ENCODE peak calls at places on chromosomes 7 and 10, in six cellular contexts. One of them, this sample, is unnamed.

GRCh38 chr7:98474558-98474957 is 73.7 kb upstream of the BAIAP2L1 start:
- DNase-seq in esophagus muscularis mucosa: no peak
- DNase-seq in left lung: no peak
- DNase-seq in fibroblast of lung: no peak
- DNase-seq in AG09319: no peak
- DNase-seq in CD4-positive, alpha-beta T cell: no peak
- DNase-seq in this sample: no peak

GRCh38 chr7:156515911-156516790 is 124.4 kb upstream of the RNF32 start:
- DNase-seq in esophagus muscularis mucosa: peak
- DNase-seq in left lung: no peak
- DNase-seq in fibroblast of lung: no peak
- DNase-seq in AG09319: no peak
- DNase-seq in CD4-positive, alpha-beta T cell: no peak
- DNase-seq in this sample: no peak

GRCh38 chr7:106757846-106758245 is 96.9 kb upstream of the CCDC71L start:
- DNase-seq in esophagus muscularis mucosa: no peak
- DNase-seq in left lung: peak
- DNase-seq in fibroblast of lung: peak
- DNase-seq in AG09319: peak
- DNase-seq in CD4-positive, alpha-beta T cell: no peak
- DNase-seq in this sample: no peak

GRCh38 chr10:5442056-5442989 is 30.0 kb downstream of the NET1 start:
- DNase-seq in esophagus muscularis mucosa: no peak
- DNase-seq in left lung: no peak
- DNase-seq in fibroblast of lung: no peak
- DNase-seq in AG09319: no peak
- DNase-seq in CD4-positive, alpha-beta T cell: no peak
- DNase-seq in this sample: no peak

GRCh38 chr10:131237991-131238651 is 73.4 kb downstream of the TCERG1L start:
- DNase-seq in esophagus muscularis mucosa: no peak
- DNase-seq in left lung: no peak
- DNase-seq in fibroblast of lung: no peak
- DNase-seq in AG09319: no peak
- DNase-seq in CD4-positive, alpha-beta T cell: no peak
- DNase-seq in this sample: no peak

GRCh38 chr10:121481222-121481621 is 117.0 kb downstream of the FGFR2 start:
- DNase-seq in esophagus muscularis mucosa: no peak
- DNase-seq in left lung: no peak
- DNase-seq in fibroblast of lung: peak
- DNase-seq in AG09319: no peak
- DNase-seq in CD4-positive, alpha-beta T cell: no peak
- DNase-seq in this sample: no peak

GRCh38 chr7:282621-283020 is 7.3 kb upstream of the FOXL3 start:
- DNase-seq in esophagus muscularis mucosa: no peak
- DNase-seq in left lung: no peak
- DNase-seq in fibroblast of lung: no peak
- DNase-seq in AG09319: no peak
- DNase-seq in CD4-positive, alpha-beta T cell: no peak
- DNase-seq in this sample: no peak

GRCh38 chr7:4937411-4937810 is 21.6 kb downstream of the MMD2 start:
- DNase-seq in esophagus muscularis mucosa: no peak
- DNase-seq in left lung: no peak
- DNase-seq in fibroblast of lung: no peak
- DNase-seq in AG09319: no peak
- DNase-seq in CD4-positive, alpha-beta T cell: no peak
- DNase-seq in this sample: no peak

GRCh38 chr10:68073631-68074403 is 1.3 kb downstream of the HERC4 start:
- DNase-seq in esophagus muscularis mucosa: no peak
- DNase-seq in left lung: no peak
- DNase-seq in fibroblast of lung: no peak
- DNase-seq in AG09319: no peak
- DNase-seq in CD4-positive, alpha-beta T cell: no peak
- DNase-seq in this sample: no peak

GRCh38 chr7:110994028-110994967 is 96.6 kb upstream of the LRRN3 start:
- DNase-seq in esophagus muscularis mucosa: no peak
- DNase-seq in left lung: no peak
- DNase-seq in fibroblast of lung: peak
- DNase-seq in AG09319: no peak
- DNase-seq in CD4-positive, alpha-beta T cell: no peak
- DNase-seq in this sample: no peak

GRCh38 chr7:74289660-74290589 is 718 bp downstream of the CLIP2 start:
- DNase-seq in esophagus muscularis mucosa: no peak
- DNase-seq in left lung: no peak
- DNase-seq in fibroblast of lung: no peak
- DNase-seq in AG09319: no peak
- DNase-seq in CD4-positive, alpha-beta T cell: peak
- DNase-seq in this sample: peak

GRCh38 chr7:27150568-27151340 is 1.6 kb downstream of the HOXA3 start:
- DNase-seq in esophagus muscularis mucosa: no peak
- DNase-seq in left lung: peak
- DNase-seq in fibroblast of lung: peak
- DNase-seq in AG09319: no peak
- DNase-seq in CD4-positive, alpha-beta T cell: peak
- DNase-seq in this sample: peak

GRCh38 chr7:46071076-46071475 is 150.0 kb upstream of the IGFBP3 start:
- DNase-seq in esophagus muscularis mucosa: no peak
- DNase-seq in left lung: no peak
- DNase-seq in fibroblast of lung: peak
- DNase-seq in AG09319: no peak
- DNase-seq in CD4-positive, alpha-beta T cell: no peak
- DNase-seq in this sample: no peak

GRCh38 chr7:67625257-67625713 is 628.7 kb downstream of the TYW1 start:
- DNase-seq in esophagus muscularis mucosa: peak
- DNase-seq in left lung: peak
- DNase-seq in fibroblast of lung: peak
- DNase-seq in AG09319: peak
- DNase-seq in CD4-positive, alpha-beta T cell: no peak
- DNase-seq in this sample: peak

GRCh38 chr10:77479586-77479985 is 158.0 kb downstream of the KCNMA1 start:
- DNase-seq in esophagus muscularis mucosa: no peak
- DNase-seq in left lung: no peak
- DNase-seq in fibroblast of lung: no peak
- DNase-seq in AG09319: no peak
- DNase-seq in CD4-positive, alpha-beta T cell: no peak
- DNase-seq in this sample: no peak

GRCh38 chr10:31490858-31491504 is 172.0 kb downstream of the ZEB1 start:
- DNase-seq in esophagus muscularis mucosa: no peak
- DNase-seq in left lung: no peak
- DNase-seq in fibroblast of lung: peak
- DNase-seq in AG09319: peak
- DNase-seq in CD4-positive, alpha-beta T cell: no peak
- DNase-seq in this sample: no peak

GRCh38 chr7:125643302-125643701 is 713.7 kb upstream of the POT1 start:
- DNase-seq in esophagus muscularis mucosa: no peak
- DNase-seq in left lung: no peak
- DNase-seq in fibroblast of lung: no peak
- DNase-seq in AG09319: no peak
- DNase-seq in CD4-positive, alpha-beta T cell: no peak
- DNase-seq in this sample: no peak

GRCh38 chr7:11191574-11192220 is 218.0 kb downstream of the PHF14 start:
- DNase-seq in esophagus muscularis mucosa: no peak
- DNase-seq in left lung: no peak
- DNase-seq in fibroblast of lung: no peak
- DNase-seq in AG09319: no peak
- DNase-seq in CD4-positive, alpha-beta T cell: no peak
- DNase-seq in this sample: no peak

GRCh38 chr7:106588576-106589494 is 72.1 kb downstream of the CCDC71L start:
- DNase-seq in esophagus muscularis mucosa: no peak
- DNase-seq in left lung: no peak
- DNase-seq in fibroblast of lung: no peak
- DNase-seq in AG09319: no peak
- DNase-seq in CD4-positive, alpha-beta T cell: no peak
- DNase-seq in this sample: no peak

GRCh38 chr10:119252051-119252465 is 44.7 kb downstream of the GRK5 start:
- DNase-seq in esophagus muscularis mucosa: no peak
- DNase-seq in left lung: no peak
- DNase-seq in fibroblast of lung: peak
- DNase-seq in AG09319: no peak
- DNase-seq in CD4-positive, alpha-beta T cell: no peak
- DNase-seq in this sample: no peak

GRCh38 chr10:68576118-68576517 is 16.0 kb downstream of the TET1 start:
- DNase-seq in esophagus muscularis mucosa: no peak
- DNase-seq in left lung: no peak
- DNase-seq in fibroblast of lung: no peak
- DNase-seq in AG09319: no peak
- DNase-seq in CD4-positive, alpha-beta T cell: no peak
- DNase-seq in this sample: no peak

GRCh38 chr10:96337106-96337505 is 21.7 kb downstream of the OPALIN start:
- DNase-seq in esophagus muscularis mucosa: no peak
- DNase-seq in left lung: no peak
- DNase-seq in fibroblast of lung: no peak
- DNase-seq in AG09319: no peak
- DNase-seq in CD4-positive, alpha-beta T cell: no peak
- DNase-seq in this sample: no peak
- TF ChIP-seq CTCF in esophagus muscularis mucosa: no peak
- TF ChIP-seq CTCF in left lung: no peak
- TF ChIP-seq CTCF in fibroblast of lung: no peak
- TF ChIP-seq CTCF in AG09319: no peak
- TF ChIP-seq CTCF in CD4-positive, alpha-beta T cell: no peak
- TF ChIP-seq CTCF in this sample: no peak

GRCh38 chr7:47771301-47771989 is 176.8 kb downstream of the PKD1L1 start:
- DNase-seq in esophagus muscularis mucosa: no peak
- DNase-seq in left lung: no peak
- DNase-seq in fibroblast of lung: peak
- DNase-seq in AG09319: no peak
- DNase-seq in CD4-positive, alpha-beta T cell: no peak
- DNase-seq in this sample: no peak
- TF ChIP-seq CTCF in esophagus muscularis mucosa: no peak
- TF ChIP-seq CTCF in left lung: no peak
- TF ChIP-seq CTCF in fibroblast of lung: no peak
- TF ChIP-seq CTCF in AG09319: no peak
- TF ChIP-seq CTCF in CD4-positive, alpha-beta T cell: no peak
- TF ChIP-seq CTCF in this sample: no peak

GRCh38 chr10:16828114-16828568 is 10.9 kb upstream of the RSU1 start:
- DNase-seq in esophagus muscularis mucosa: no peak
- DNase-seq in left lung: no peak
- DNase-seq in fibroblast of lung: peak
- DNase-seq in AG09319: peak
- DNase-seq in CD4-positive, alpha-beta T cell: peak
- DNase-seq in this sample: no peak
- TF ChIP-seq CTCF in esophagus muscularis mucosa: peak
- TF ChIP-seq CTCF in left lung: peak
- TF ChIP-seq CTCF in fibroblast of lung: peak
- TF ChIP-seq CTCF in AG09319: peak
- TF ChIP-seq CTCF in CD4-positive, alpha-beta T cell: peak
- TF ChIP-seq CTCF in this sample: peak

GRCh38 chr10:116763440-116763839 is 21.1 kb upstream of the HSPA12A start:
- DNase-seq in esophagus muscularis mucosa: no peak
- DNase-seq in left lung: no peak
- DNase-seq in fibroblast of lung: no peak
- DNase-seq in AG09319: no peak
- DNase-seq in CD4-positive, alpha-beta T cell: no peak
- DNase-seq in this sample: no peak
- TF ChIP-seq CTCF in esophagus muscularis mucosa: no peak
- TF ChIP-seq CTCF in left lung: no peak
- TF ChIP-seq CTCF in fibroblast of lung: no peak
- TF ChIP-seq CTCF in AG09319: no peak
- TF ChIP-seq CTCF in CD4-positive, alpha-beta T cell: no peak
- TF ChIP-seq CTCF in this sample: no peak

DNA sequence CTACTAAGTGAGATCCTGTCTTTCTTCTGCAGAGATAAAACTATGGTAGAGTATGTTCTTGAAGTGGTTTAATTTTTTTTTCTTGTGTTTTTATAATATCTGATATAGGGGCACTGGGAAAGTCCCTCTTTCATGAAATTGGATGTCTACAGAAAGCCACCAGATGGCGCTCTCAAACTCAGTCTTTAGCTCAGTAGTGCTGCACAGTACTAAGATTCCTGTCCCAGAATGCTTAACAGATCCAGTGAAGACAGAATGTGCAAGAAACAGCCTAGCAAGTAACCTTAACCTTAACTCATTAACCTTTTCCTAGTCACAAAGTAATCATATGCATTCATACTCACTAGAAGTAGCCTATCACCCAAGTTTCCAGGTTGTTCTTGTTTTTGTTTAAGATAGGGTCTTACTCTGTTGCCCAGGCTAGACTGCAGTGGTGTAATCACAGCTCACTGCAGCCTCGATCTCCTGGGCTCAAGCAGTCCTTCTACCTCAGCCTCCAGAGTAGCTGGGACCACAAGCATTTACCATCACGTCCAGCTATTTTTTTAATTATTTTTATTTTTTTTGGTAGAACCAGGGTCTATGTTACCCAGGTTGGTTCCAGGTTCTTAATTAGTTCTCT is 56.7 kb downstream of the IDE start:
- DNase-seq in esophagus muscularis mucosa: no peak
- DNase-seq in left lung: peak
- DNase-seq in fibroblast of lung: peak
- DNase-seq in AG09319: peak
- DNase-seq in CD4-positive, alpha-beta T cell: peak
- DNase-seq in this sample: no peak
- TF ChIP-seq CTCF in esophagus muscularis mucosa: peak
- TF ChIP-seq CTCF in left lung: peak
- TF ChIP-seq CTCF in fibroblast of lung: peak
- TF ChIP-seq CTCF in AG09319: peak
- TF ChIP-seq CTCF in CD4-positive, alpha-beta T cell: peak
- TF ChIP-seq CTCF in this sample: peak

DNA sequence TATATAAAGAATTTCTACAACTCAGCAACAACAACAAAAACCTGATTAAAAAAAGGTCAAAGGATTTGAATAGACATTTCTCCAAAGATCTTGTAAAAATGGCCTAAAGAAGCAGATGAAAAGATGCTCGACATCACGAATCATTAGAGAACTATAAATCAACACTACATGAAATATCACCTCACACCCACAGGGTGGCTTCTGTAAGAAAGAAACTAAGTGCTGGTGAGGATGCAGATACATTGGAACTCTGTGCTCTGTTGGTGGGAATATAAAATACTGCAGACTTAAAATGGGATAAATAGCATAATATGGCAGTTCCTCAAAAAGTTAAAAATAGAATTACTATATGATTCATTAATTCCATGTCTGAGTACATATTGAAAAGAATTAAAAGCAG is 38.3 kb upstream of the CDCA7L start:
- DNase-seq in esophagus muscularis mucosa: no peak
- DNase-seq in left lung: no peak
- DNase-seq in fibroblast of lung: no peak
- DNase-seq in AG09319: no peak
- DNase-seq in CD4-positive, alpha-beta T cell: no peak
- DNase-seq in this sample: no peak
- TF ChIP-seq CTCF in esophagus muscularis mucosa: no peak
- TF ChIP-seq CTCF in left lung: no peak
- TF ChIP-seq CTCF in fibroblast of lung: no peak
- TF ChIP-seq CTCF in AG09319: no peak
- TF ChIP-seq CTCF in CD4-positive, alpha-beta T cell: no peak
- TF ChIP-seq CTCF in this sample: peak